ENCODE peak calls at places on chromosome 22, in four cellular contexts. One of them, this sample, is unnamed. For H3K4me1, the result is how much of the 10 kb centered on the place peaks cover.

GRCh38 chr22:19463491-19464469 is 15.2 kb downstream of the UFD1 start:
- DNase-seq in pancreas: no peak
- DNase-seq in OCI-LY7: no peak
- DNase-seq in K562: no peak
- DNase-seq in this sample: peak

GRCh38 chr22:19287889-19288288 is 3.6 kb downstream of the CLTCL1 start:
- DNase-seq in pancreas: no peak
- DNase-seq in OCI-LY7: no peak
- DNase-seq in K562: no peak
- DNase-seq in this sample: no peak

GRCh38 chr22:28952857-28953256 is 69.5 kb downstream of the ZNRF3 start:
- DNase-seq in pancreas: no peak
- DNase-seq in OCI-LY7: no peak
- DNase-seq in K562: no peak
- DNase-seq in this sample: no peak

GRCh38 chr22:25447067-25447688 is 117.3 kb upstream of the GRK3 start:
- DNase-seq in pancreas: no peak
- DNase-seq in OCI-LY7: peak
- DNase-seq in K562: peak
- DNase-seq in this sample: no peak

GRCh38 chr22:45459235-45459634 is 43.4 kb upstream of the FBLN1 start:
- DNase-seq in pancreas: no peak
- DNase-seq in OCI-LY7: no peak
- DNase-seq in K562: no peak
- DNase-seq in this sample: no peak

GRCh38 chr22:24432059-24432853 is 4.9 kb downstream of the ADORA2A start:
- DNase-seq in pancreas: peak
- DNase-seq in OCI-LY7: peak
- DNase-seq in K562: peak
- DNase-seq in this sample: peak

GRCh38 chr22:44325718-44326548 is 13.2 kb upstream of the SHISAL1 start:
- DNase-seq in pancreas: no peak
- DNase-seq in OCI-LY7: no peak
- DNase-seq in K562: no peak
- DNase-seq in this sample: no peak

GRCh38 chr22:46267431-46268279 is at the start of gene TTC38:
- DNase-seq in pancreas: peak
- DNase-seq in OCI-LY7: no peak
- DNase-seq in K562: peak
- DNase-seq in this sample: peak

GRCh38 chr22:46681010-46681409 is 57.0 kb downstream of the CERK start:
- DNase-seq in pancreas: no peak
- DNase-seq in OCI-LY7: peak
- DNase-seq in K562: peak
- DNase-seq in this sample: no peak

GRCh38 chr22:35648066-35649025 is at the start of gene APOL6:
- DNase-seq in pancreas: no peak
- DNase-seq in OCI-LY7: peak
- DNase-seq in K562: peak
- DNase-seq in this sample: no peak

GRCh38 chr22:24376606-24377005 is 50.8 kb upstream of the ADORA2A start:
- DNase-seq in pancreas: no peak
- DNase-seq in OCI-LY7: no peak
- DNase-seq in K562: no peak
- DNase-seq in this sample: no peak

GRCh38 chr22:45376703-45377102 is 36.7 kb downstream of the SMC1B start:
- DNase-seq in pancreas: no peak
- DNase-seq in OCI-LY7: no peak
- DNase-seq in K562: no peak
- DNase-seq in this sample: no peak

GRCh38 chr22:46092646-46093410 is 57.5 kb upstream of the PPARA start:
- DNase-seq in pancreas: peak
- DNase-seq in OCI-LY7: no peak
- DNase-seq in K562: no peak
- DNase-seq in this sample: no peak

GRCh38 chr22:48218889-48219420 is 1456.5 kb downstream of the TBC1D22A start:
- DNase-seq in pancreas: no peak
- DNase-seq in OCI-LY7: no peak
- DNase-seq in K562: no peak
- DNase-seq in this sample: no peak

GRCh38 chr22:17945851-17946690 is 78.3 kb downstream of the MICAL3 start:
- DNase-seq in pancreas: no peak
- DNase-seq in OCI-LY7: peak
- DNase-seq in K562: no peak
- DNase-seq in this sample: no peak

GRCh38 chr22:25566812-25567211 is 2.3 kb downstream of the GRK3 start:
- DNase-seq in pancreas: no peak
- DNase-seq in OCI-LY7: peak
- DNase-seq in K562: no peak
- DNase-seq in this sample: no peak

GRCh38 chr22:44331881-44332714 is 19.3 kb upstream of the SHISAL1 start:
- DNase-seq in pancreas: no peak
- DNase-seq in OCI-LY7: no peak
- DNase-seq in K562: no peak
- DNase-seq in this sample: no peak

GRCh38 chr22:43110927-43111623 is 525 bp downstream of the BIK start:
- DNase-seq in pancreas: peak
- DNase-seq in OCI-LY7: peak
- DNase-seq in K562: no peak
- DNase-seq in this sample: no peak

GRCh38 chr22:35703861-35704584 is 13.6 kb upstream of the APOL5 start:
- DNase-seq in pancreas: no peak
- DNase-seq in OCI-LY7: no peak
- DNase-seq in K562: no peak
- DNase-seq in this sample: no peak

GRCh38 chr22:19412478-19412877 is 19.1 kb downstream of the HIRA start:
- DNase-seq in pancreas: no peak
- DNase-seq in OCI-LY7: no peak
- DNase-seq in K562: no peak
- DNase-seq in this sample: no peak

GRCh38 chr22:18114495-18114894 is 3.9 kb downstream of the TUBA8 start:
- DNase-seq in pancreas: no peak
- DNase-seq in OCI-LY7: no peak
- DNase-seq in K562: no peak
- DNase-seq in this sample: no peak

GRCh38 chr22:49262167-49262566 is 565.5 kb downstream of the BRD1 start:
- DNase-seq in pancreas: no peak
- DNase-seq in OCI-LY7: no peak
- DNase-seq in K562: no peak
- DNase-seq in this sample: no peak

GRCh38 chr22:34395370-34395769 is 475.1 kb upstream of the LARGE1 start:
- DNase-seq in pancreas: no peak
- DNase-seq in OCI-LY7: no peak
- DNase-seq in K562: no peak
- DNase-seq in this sample: no peak

GRCh38 chr22:46823654-46824053 is 61.2 kb downstream of the TBC1D22A start:
- DNase-seq in pancreas: no peak
- DNase-seq in OCI-LY7: no peak
- DNase-seq in K562: no peak
- DNase-seq in this sample: no peak

GRCh38 chr22:45548991-45549736 is 46.5 kb downstream of the FBLN1 start:
- DNase-seq in pancreas: no peak
- DNase-seq in OCI-LY7: no peak
- DNase-seq in K562: peak
- DNase-seq in this sample: no peak

GRCh38 chr22:49833340-49834007 is 5.8 kb upstream of the BRD1 start:
- DNase-seq in pancreas: peak
- DNase-seq in OCI-LY7: no peak
- DNase-seq in K562: no peak
- DNase-seq in this sample: no peak

GRCh38 chr22:20551805-20552449 is 44.5 kb downstream of the MED15 start:
- DNase-seq in pancreas: peak
- DNase-seq in OCI-LY7: no peak
- DNase-seq in K562: no peak
- DNase-seq in this sample: no peak

GRCh38 chr22:50700387-50701075 is 27.9 kb downstream of the SHANK3 start:
- DNase-seq in pancreas: no peak
- DNase-seq in OCI-LY7: no peak
- DNase-seq in K562: no peak
- DNase-seq in this sample: no peak

GRCh38 chr22:47218671-47219070 is 456.2 kb downstream of the TBC1D22A start:
- DNase-seq in pancreas: no peak
- DNase-seq in OCI-LY7: no peak
- DNase-seq in K562: no peak
- DNase-seq in this sample: no peak

GRCh38 chr22:17919276-17920144 is 104.9 kb downstream of the MICAL3 start:
- DNase-seq in pancreas: no peak
- DNase-seq in OCI-LY7: no peak
- DNase-seq in K562: no peak
- DNase-seq in this sample: peak

GRCh38 chr22:48319321-48320047 is 1508.2 kb downstream of the BRD1 start:
- DNase-seq in pancreas: no peak
- DNase-seq in OCI-LY7: no peak
- DNase-seq in K562: no peak
- DNase-seq in this sample: no peak

GRCh38 chr22:45314054-45314721 is 4.5 kb downstream of the FAM118A start:
- DNase-seq in pancreas: no peak
- DNase-seq in OCI-LY7: no peak
- DNase-seq in K562: peak
- DNase-seq in this sample: no peak

GRCh38 chr22:41555325-41555724 is 5.5 kb upstream of the CSDC2 start:
- DNase-seq in pancreas: no peak
- DNase-seq in OCI-LY7: no peak
- DNase-seq in K562: no peak
- DNase-seq in this sample: no peak

GRCh38 chr22:41548830-41549211 is 4.6 kb upstream of the POLR3H start:
- DNase-seq in pancreas: no peak
- DNase-seq in OCI-LY7: no peak
- DNase-seq in K562: no peak
- DNase-seq in this sample: no peak

GRCh38 chr22:41551882-41552582 is 7.8 kb upstream of the POLR3H start:
- DNase-seq in pancreas: no peak
- DNase-seq in OCI-LY7: no peak
- DNase-seq in K562: no peak
- DNase-seq in this sample: no peak

DNA sequence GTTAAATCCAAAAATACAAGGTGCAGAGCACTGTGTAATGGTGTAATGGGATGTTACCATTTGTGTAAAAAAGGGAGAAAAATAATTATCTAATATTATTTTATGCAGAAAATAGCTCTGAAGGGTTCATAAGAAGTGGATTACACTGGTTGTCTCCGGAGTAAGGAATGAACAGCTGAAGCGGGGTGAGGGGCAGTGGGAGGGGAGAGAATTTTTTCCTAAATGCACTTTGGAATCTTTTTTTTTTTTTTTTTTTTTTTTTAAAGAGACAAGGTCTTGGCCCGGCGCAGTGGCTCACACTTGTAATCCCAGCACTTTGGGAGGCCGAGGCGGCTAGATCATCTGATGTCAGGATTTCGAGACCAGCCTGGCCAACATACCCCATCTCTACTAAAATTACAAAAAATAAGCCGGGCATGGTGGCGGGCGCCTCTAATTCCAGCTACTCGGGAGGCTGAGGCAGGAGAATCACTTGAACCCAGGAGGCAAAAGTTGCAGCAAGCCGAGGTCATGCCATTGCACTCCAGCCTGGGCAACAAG is 6.8 kb upstream of the POLR3H start:
- DNase-seq in pancreas: no peak
- DNase-seq in OCI-LY7: no peak
- DNase-seq in K562: no peak
- DNase-seq in this sample: no peak
- H3K4me1 ChIP-seq in pancreas: under half
- H3K4me1 ChIP-seq in OCI-LY7: under half
- H3K4me1 ChIP-seq in K562: under half
- H3K4me1 ChIP-seq in this sample: under half

GRCh38 chr22:40181323-40181722 is 3.6 kb downstream of the TNRC6B start:
- DNase-seq in pancreas: no peak
- DNase-seq in OCI-LY7: no peak
- DNase-seq in K562: no peak
- DNase-seq in this sample: no peak
- H3K4me1 ChIP-seq in pancreas: half or more
- H3K4me1 ChIP-seq in OCI-LY7: under half
- H3K4me1 ChIP-seq in K562: under half
- H3K4me1 ChIP-seq in this sample: half or more

GRCh38 chr22:21865041-21865440 is 2.4 kb downstream of the MAPK1 start:
- DNase-seq in pancreas: no peak
- DNase-seq in OCI-LY7: no peak
- DNase-seq in K562: peak
- DNase-seq in this sample: peak
- H3K4me1 ChIP-seq in pancreas: under half
- H3K4me1 ChIP-seq in OCI-LY7: under half
- H3K4me1 ChIP-seq in K562: half or more
- H3K4me1 ChIP-seq in this sample: half or more

DNA sequence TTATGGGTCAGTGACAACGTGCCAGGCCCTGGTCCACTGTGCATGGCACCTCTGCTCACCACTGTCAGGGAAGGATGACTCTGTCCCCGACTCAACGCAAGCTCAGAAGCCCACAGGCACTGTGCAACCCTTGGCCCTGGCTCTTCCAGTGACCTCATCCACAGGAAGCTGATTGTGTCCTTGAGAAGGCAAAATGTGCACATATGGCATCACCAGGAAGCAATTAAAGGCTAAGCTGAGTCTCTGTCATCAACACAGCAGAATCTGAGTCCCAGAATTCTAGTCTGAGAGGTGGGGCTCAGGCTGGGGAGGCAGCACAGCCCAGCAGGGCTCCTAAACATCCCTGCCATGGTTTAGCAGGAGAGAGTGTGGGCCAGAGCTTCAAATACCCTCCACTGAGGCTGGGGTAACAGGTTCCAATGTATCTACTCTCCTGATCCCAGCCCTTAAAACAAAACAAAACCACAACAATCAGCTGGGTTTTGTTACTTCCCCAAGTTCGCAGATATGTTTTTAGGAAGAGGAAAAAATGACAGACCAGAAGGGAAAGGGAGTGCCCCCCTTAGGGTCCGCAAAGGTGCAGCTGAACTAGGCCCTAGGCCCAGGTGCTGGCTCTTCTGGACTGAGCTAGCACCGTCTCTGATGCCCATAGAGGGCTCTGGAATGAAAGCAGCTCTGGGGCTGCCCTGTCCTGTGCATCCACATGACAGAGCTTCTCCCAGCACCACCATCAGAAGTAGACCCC is 33.5 kb upstream of the GNAZ start:
- DNase-seq in pancreas: no peak
- DNase-seq in OCI-LY7: peak
- DNase-seq in K562: no peak
- DNase-seq in this sample: no peak
- H3K4me1 ChIP-seq in pancreas: under half
- H3K4me1 ChIP-seq in OCI-LY7: half or more
- H3K4me1 ChIP-seq in K562: under half
- H3K4me1 ChIP-seq in this sample: under half

GRCh38 chr22:38240734-38241252 is 32.0 kb downstream of the TMEM184B start:
- DNase-seq in pancreas: no peak
- DNase-seq in OCI-LY7: no peak
- DNase-seq in K562: peak
- DNase-seq in this sample: no peak
- H3K4me1 ChIP-seq in pancreas: under half
- H3K4me1 ChIP-seq in OCI-LY7: under half
- H3K4me1 ChIP-seq in K562: under half
- H3K4me1 ChIP-seq in this sample: under half

This sample was measured in heart left ventricle.